ENCODE peak calls at places on chromosome 11, in five cellular contexts. B is GM23338, D is astrocyte, P is DND-41, C is OCI-LY7. N is an unnamed sample.

GRCh38 chr11:9600651-9601040 is 27.2 kb downstream of the WEE1 start:
- DNase-seq in B (no peak), D (peak), P (no peak), C (peak), N (peak)

GRCh38 chr11:119806064-119806915 is 77.3 kb upstream of the NECTIN1 start:
- DNase-seq in B (no peak), D (no peak), P (no peak), C (no peak), N (no peak)

GRCh38 chr11:762421-763072 is 14.7 kb downstream of the GATD1 start:
- DNase-seq in B (peak), D (peak), P (peak), C (peak), N (no peak)

GRCh38 chr11:102144357-102145342 is 34.4 kb downstream of the YAP1 start:
- DNase-seq in B (no peak), D (no peak), P (no peak), C (no peak), N (peak)

GRCh38 chr11:75524576-75525432 is 937 bp downstream of the GDPD5 start:
- DNase-seq in B (peak), D (no peak), P (peak), C (peak), N (no peak)

GRCh38 chr11:46907606-46908005 is 10.7 kb downstream of the LRP4 start:
- DNase-seq in B (no peak), D (no peak), P (no peak), C (no peak), N (no peak)

GRCh38 chr11:201936-202335 is 5.3 kb downstream of the BET1L start:
- DNase-seq in B (peak), D (no peak), P (no peak), C (no peak), N (no peak)

GRCh38 chr11:120710354-120711187 is 199.0 kb downstream of the GRIK4 start:
- DNase-seq in B (peak), D (peak), P (no peak), C (no peak), N (peak)

GRCh38 chr11:9046376-9046775 is 42.6 kb upstream of the NRIP3 start:
- DNase-seq in B (peak), D (no peak), P (no peak), C (no peak), N (no peak)

GRCh38 chr11:58730507-58731089 is 1.1 kb downstream of the GLYAT start:
- DNase-seq in B (no peak), D (peak), P (no peak), C (no peak), N (no peak)

GRCh38 chr11:47565340-47566165 is at the start of gene PTPMT1:
- DNase-seq in B (peak), D (peak), P (peak), C (peak), N (peak)

GRCh38 chr11:8839957-8840945 is 70.7 kb upstream of the AKIP1 start:
- DNase-seq in B (peak), D (peak), P (no peak), C (no peak), N (peak)

GRCh38 chr11:79329561-79329960 is 111.3 kb downstream of the TENM4 start:
- DNase-seq in B (no peak), D (no peak), P (no peak), C (no peak), N (no peak)

GRCh38 chr11:5524756-5525155 is 8.3 kb upstream of the UBQLNL start:
- DNase-seq in B (peak), D (no peak), P (no peak), C (no peak), N (no peak)

GRCh38 chr11:8352090-8352489 is 88.4 kb upstream of the LMO1 start:
- DNase-seq in B (no peak), D (no peak), P (no peak), C (no peak), N (no peak)

GRCh38 chr11:28966951-28967350 is 858.8 kb downstream of the METTL15 start:
- DNase-seq in B (no peak), D (peak), P (no peak), C (no peak), N (no peak)

GRCh38 chr11:126890561-126890960 is 110.0 kb downstream of the KIRREL3 start:
- DNase-seq in B (peak), D (no peak), P (no peak), C (no peak), N (no peak)

GRCh38 chr11:44305643-44306468 is 4.1 kb downstream of the ALX4 start:
- DNase-seq in B (no peak), D (no peak), P (no peak), C (no peak), N (peak)

GRCh38 chr11:97570636-97571035 is 1180.8 kb downstream of the JRKL start:
- DNase-seq in B (no peak), D (no peak), P (no peak), C (no peak), N (no peak)

GRCh38 chr11:8282621-8283509 is 19.2 kb upstream of the LMO1 start:
- DNase-seq in B (peak), D (no peak), P (no peak), C (no peak), N (no peak)

GRCh38 chr11:125313271-125314222 is 149.0 kb downstream of the PKNOX2 start:
- DNase-seq in B (no peak), D (peak), P (no peak), C (no peak), N (no peak)

GRCh38 chr11:47438721-47439120 is 10.2 kb downstream of the RAPSN start:
- DNase-seq in B (peak), D (no peak), P (no peak), C (no peak), N (no peak)

GRCh38 chr11:36818410-36818809 is 220.4 kb upstream of the RAG2 start:
- DNase-seq in B (peak), D (no peak), P (peak), C (no peak), N (no peak)

GRCh38 chr11:72236083-72236697 is 7.8 kb downstream of the PHOX2A start:
- DNase-seq in B (no peak), D (no peak), P (no peak), C (no peak), N (no peak)

GRCh38 chr11:8061555-8062428 is 19.2 kb upstream of the TUB start:
- DNase-seq in B (no peak), D (no peak), P (no peak), C (no peak), N (peak)

GRCh38 chr11:47244664-47245350 is 3.8 kb downstream of the ACP2 start:
- DNase-seq in B (no peak), D (no peak), P (no peak), C (no peak), N (no peak)

DNA sequence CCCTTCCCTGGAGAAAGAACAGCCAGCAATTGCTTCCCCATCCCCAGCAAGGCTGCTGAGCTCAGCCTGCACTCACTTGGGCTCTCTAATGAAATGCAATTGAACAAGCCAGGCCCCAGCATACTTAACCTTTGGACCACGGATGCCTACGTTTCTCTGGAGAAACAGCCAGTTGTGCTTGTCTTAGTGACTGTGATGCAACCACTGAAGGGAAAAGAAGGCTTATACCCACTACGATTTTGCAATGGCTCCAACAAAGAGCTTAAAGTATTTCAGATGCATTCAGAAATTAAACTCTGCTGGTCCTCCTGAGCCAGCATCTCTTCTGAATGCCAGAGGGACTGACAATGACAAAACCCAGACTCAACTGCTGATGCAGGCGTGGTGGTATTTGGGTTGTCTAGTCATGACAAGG is 51.3 kb upstream of the SESN3 start:
- DNase-seq in B (peak), D (no peak), P (no peak), C (no peak), N (peak)
- H2AFZ ChIP-seq in B (peak), D (no peak), P (no peak), C (no peak), N (no peak)

DNA sequence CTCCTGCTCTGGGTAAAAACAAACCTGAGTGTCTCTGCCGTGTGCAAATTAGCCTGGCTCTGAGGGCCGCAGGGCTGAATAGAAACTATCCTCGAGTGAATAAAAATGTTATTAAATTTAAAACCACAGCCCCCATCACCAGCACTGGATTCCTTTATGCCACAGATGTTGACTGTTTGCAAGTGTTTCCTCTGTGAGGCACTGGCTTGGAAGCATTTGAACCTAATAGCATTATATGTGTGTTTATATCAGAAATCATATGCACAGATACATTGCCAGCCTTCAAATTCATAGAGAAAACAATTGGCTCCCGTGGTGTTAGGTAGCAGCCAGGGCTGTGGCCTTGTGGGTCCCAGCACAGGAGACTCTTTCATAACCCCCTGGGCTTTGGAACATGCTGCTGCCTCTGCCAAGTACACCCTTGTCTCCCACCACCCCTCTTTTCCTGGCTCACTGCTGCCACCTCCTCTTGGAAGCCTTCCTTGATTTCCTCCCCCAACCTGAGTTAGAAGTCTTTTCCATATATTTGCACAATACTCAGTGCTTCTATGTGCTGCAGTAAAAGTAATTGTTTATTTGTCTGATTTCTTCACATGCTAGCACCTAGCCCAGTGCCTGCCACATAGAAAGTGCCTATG is 294.4 kb downstream of the DDX10 start:
- DNase-seq in B (no peak), D (no peak), P (no peak), C (no peak), N (no peak)
- H2AFZ ChIP-seq in B (peak), D (no peak), P (no peak), C (no peak), N (no peak)

GRCh38 chr11:86799680-86800075 is 664 bp upstream of the PRSS23 start:
- DNase-seq in B (peak), D (no peak), P (no peak), C (no peak), N (no peak)
- H2AFZ ChIP-seq in B (peak), D (peak), P (no peak), C (no peak), N (peak)

DNA sequence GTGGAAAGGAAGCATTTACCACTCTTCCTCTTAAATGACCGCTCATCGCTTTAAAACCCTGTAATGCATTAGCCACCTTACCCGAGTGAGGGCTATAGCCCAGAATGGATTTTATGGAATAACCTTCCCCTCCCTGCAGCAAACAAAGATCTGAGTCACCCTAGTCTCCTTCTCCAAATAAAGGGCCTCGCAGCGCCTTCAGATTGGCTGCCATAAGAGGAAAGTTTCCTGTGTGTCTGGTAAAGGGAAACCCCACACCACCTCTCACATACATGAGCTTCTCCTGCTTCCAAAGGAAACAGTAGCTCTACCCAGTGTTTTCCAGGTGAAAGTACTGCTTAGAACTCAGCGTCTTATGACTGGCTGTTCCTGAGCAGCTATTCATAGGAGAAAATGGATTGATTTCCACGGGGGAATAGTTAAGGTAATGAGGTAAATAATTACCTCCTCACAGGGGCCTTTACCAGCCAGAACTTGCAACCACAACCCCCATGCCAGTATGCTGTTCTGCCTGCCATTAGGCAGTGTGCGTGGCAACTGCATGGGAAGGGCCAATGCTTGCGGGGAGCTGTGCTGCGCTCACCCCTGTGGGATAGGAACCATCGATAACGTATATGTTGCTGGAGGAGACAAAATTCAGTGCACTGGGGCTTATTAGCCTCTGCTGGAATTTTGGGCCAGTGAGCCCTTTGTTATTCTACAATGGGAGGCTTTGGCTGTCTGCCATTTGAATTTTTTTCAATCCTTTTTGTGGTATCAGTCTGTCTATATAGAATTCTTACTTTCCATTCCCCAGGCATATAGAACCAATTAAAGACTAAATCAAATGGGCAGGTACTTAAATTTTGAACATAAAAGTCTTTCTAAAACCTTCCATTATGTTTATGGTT is 47.5 kb downstream of the PPP2R1B start:
- DNase-seq in B (no peak), D (peak), P (no peak), C (no peak), N (peak)
- H2AFZ ChIP-seq in B (no peak), D (peak), P (no peak), C (no peak), N (no peak)

GRCh38 chr11:92246637-92247036 is 22.0 kb downstream of the FAT3 start:
- DNase-seq in B (no peak), D (peak), P (no peak), C (no peak), N (no peak)
- H2AFZ ChIP-seq in B (no peak), D (no peak), P (no peak), C (no peak), N (no peak)

GRCh38 chr11:65911682-65912568 is 6.9 kb downstream of the C11orf68 start:
- DNase-seq in B (peak), D (peak), P (no peak), C (no peak), N (peak)
- H2AFZ ChIP-seq in B (peak), D (no peak), P (no peak), C (no peak), N (no peak)

GRCh38 chr11:26655287-26655686 is 66.6 kb downstream of the SLC5A12 start:
- DNase-seq in B (no peak), D (no peak), P (no peak), C (no peak), N (no peak)

GRCh38 chr11:26649884-26650283 is 72.0 kb downstream of the SLC5A12 start:
- DNase-seq in B (peak), D (peak), P (peak), C (peak), N (peak)

DNA sequence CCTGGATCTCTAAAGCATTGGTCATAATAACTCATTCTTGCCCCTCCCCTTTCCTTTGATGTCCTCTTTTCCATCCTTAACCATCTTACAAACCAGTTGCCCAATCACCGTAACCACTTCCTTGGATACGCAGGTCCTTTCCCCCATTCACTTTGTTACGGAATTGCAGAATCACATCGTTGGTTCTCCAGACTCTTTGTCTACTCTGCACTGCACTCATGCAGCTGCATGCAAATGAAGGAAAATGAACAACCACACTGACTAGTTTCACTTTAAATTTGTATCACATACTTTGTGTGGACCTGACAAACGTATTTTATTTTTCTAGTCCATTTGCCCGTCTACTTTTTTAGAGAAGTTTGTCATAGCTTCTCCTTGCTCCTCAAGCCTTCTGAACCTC is 69.9 kb downstream of the SLC5A12 start:
- DNase-seq in B (no peak), D (no peak), P (no peak), C (no peak), N (no peak)
- H2AFZ ChIP-seq in B (no peak), D (no peak), P (no peak), C (no peak), N (no peak)

GRCh38 chr11:1922411-1923113 is 3.1 kb downstream of the TNNT3 start:
- DNase-seq in B (no peak), D (no peak), P (no peak), C (no peak), N (peak)
- H2AFZ ChIP-seq in B (no peak), D (no peak), P (peak), C (no peak), N (no peak)